ENCODE peak calls at places on chromosomes 16 and 17, in eight cellular contexts. B is K562, W is adrenal gland, X is WERI-Rb-1, E is PC-3, Q is GM23248, L is neural progenitor cell, P is AG10803. V is an unnamed sample.

GRCh38 chr17:58338907-58339774 is 10.5 kb upstream of the TSPOAP1 start:
- DNase-seq in W (peak), B (peak), Q (peak), E (no peak), X (peak), L (peak), P (peak), V (no peak)

GRCh38 chr17:82175951-82176350 is 36.7 kb downstream of the CCDC57 start:
- DNase-seq in X (no peak), Q (no peak), B (no peak), E (no peak), P (no peak), W (no peak), L (no peak), V (no peak)

GRCh38 chr16:66295191-66295590 is 71.3 kb upstream of the CDH5 start:
- DNase-seq in E (no peak), P (no peak), Q (no peak), W (no peak), L (no peak), X (no peak), B (no peak), V (no peak)

GRCh38 chr17:78589031-78589675 is 12.0 kb upstream of the DNAH17 start:
- DNase-seq in X (no peak), W (no peak), Q (no peak), L (no peak), P (no peak), E (no peak), B (no peak), V (no peak)

GRCh38 chr16:85608515-85608885 is 4.6 kb upstream of the GSE1 start:
- DNase-seq in P (no peak), W (no peak), E (no peak), B (no peak), L (no peak), Q (no peak), X (no peak), V (no peak)

GRCh38 chr17:64092952-64093451 is 36.9 kb downstream of the ERN1 start:
- DNase-seq in E (no peak), B (no peak), W (no peak), X (peak), P (no peak), L (no peak), Q (no peak), V (no peak)

GRCh38 chr17:59812139-59812538 is 80.6 kb downstream of the TUBD1 start:
- DNase-seq in B (no peak), P (no peak), X (no peak), W (no peak), Q (no peak), E (no peak), L (no peak), V (no peak)

GRCh38 chr17:10325036-10325435 is 47.8 kb downstream of the MYH13 start:
- DNase-seq in B (no peak), P (no peak), X (no peak), W (no peak), E (no peak), Q (peak), L (no peak), V (no peak)

GRCh38 chr17:42568341-42569111 is 1.6 kb downstream of the MLX start:
- DNase-seq in B (no peak), W (no peak), X (no peak), Q (no peak), P (no peak), L (no peak), E (no peak), V (no peak)

GRCh38 chr16:27242868-27243590 is 25.5 kb downstream of the NSMCE1 start:
- DNase-seq in X (no peak), Q (peak), B (no peak), W (peak), E (peak), L (peak), P (peak), V (no peak)

GRCh38 chr17:76700627-76701470 is 9.9 kb downstream of the MXRA7 start:
- DNase-seq in W (peak), P (peak), Q (peak), L (peak), B (no peak), X (peak), E (no peak), V (peak)

GRCh38 chr17:73064084-73064938 is 28.2 kb downstream of the SLC39A11 start:
- DNase-seq in B (no peak), X (peak), E (no peak), W (no peak), L (peak), Q (no peak), P (no peak), V (no peak)

GRCh38 chr17:32519769-32520701 is 33.2 kb downstream of the CDK5R1 start:
- DNase-seq in P (peak), W (peak), L (peak), Q (peak), E (no peak), B (no peak), X (peak), V (no peak)

GRCh38 chr16:80274576-80275191 is 266.1 kb upstream of the DYNLRB2 start:
- DNase-seq in Q (peak), E (no peak), B (no peak), P (peak), L (peak), W (no peak), X (no peak), V (no peak)

GRCh38 chr16:74607310-74607966 is 524 bp upstream of the GLG1 start:
- DNase-seq in E (no peak), W (no peak), P (no peak), Q (no peak), B (no peak), X (no peak), L (no peak), V (no peak)

GRCh38 chr17:17072546-17072945 is 30.3 kb downstream of the MPRIP start:
- DNase-seq in L (no peak), B (no peak), E (no peak), W (no peak), P (no peak), Q (no peak), X (no peak), V (no peak)

GRCh38 chr17:57747221-57748017 is 2.3 kb upstream of the CCDC182 start:
- DNase-seq in L (peak), Q (peak), X (peak), P (peak), E (peak), W (peak), B (peak), V (peak)

GRCh38 chr17:81902653-81903414 is 796 bp downstream of the NPB start:
- DNase-seq in P (no peak), B (peak), Q (no peak), E (no peak), L (peak), X (no peak), W (no peak), V (no peak)

GRCh38 chr17:56902350-56902749 is 11.5 kb downstream of the TRIM25 start:
- DNase-seq in L (no peak), P (peak), E (peak), X (no peak), W (no peak), Q (peak), B (no peak), V (no peak)

GRCh38 chr17:54876656-54877195 is 23.9 kb upstream of the TOM1L1 start:
- DNase-seq in P (no peak), E (no peak), B (no peak), Q (no peak), W (no peak), X (no peak), L (no peak), V (no peak)

DNA sequence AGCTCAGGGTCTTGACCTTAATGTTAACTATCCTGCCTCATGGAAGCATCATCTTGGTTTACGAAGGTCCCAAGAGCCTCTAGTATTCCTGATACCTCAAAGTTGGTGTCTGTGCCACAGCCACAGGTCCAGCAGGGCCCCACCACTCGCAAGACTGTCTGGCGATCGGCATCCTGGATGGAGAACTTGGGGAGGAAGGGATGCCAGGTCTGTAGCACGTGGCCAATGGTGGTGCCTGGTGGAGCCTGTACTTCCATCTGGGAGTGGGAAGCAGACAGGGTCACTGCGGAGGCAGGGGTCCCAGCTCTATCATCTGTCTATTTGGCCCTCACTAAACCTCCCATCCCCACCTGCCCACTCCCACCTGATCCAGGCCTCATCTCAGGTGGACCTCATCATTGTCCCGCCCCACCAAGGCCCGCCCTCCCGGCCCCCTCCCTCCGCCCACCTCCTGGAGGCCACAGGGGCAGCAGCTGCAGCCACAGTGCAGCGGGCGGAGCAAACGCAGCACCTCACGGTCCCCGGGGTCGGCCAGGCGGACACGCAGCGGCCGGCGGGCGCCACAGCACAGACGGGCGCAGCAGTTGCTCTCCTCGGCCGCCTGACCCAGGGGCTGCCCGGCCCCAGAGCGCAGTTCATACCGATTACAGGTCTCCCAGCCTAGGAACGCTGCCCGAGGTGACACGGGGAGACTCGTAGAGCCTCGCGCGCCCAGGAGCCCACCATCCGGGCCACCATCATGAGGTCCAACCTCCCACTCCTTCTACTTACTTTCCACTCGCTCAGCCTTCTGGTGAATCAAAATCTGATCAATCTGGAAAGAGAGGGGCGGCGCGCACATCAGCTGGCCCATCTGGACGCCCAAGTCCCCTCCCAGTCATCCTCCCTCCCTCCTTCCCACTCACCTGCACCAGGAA is 1.4 kb downstream of the PLSCR3 start:
- DNase-seq in W (no peak), Q (no peak), B (no peak), E (no peak), X (no peak), L (peak), P (no peak), V (no peak)
- H3K4me3 ChIP-seq in W (no peak), Q (peak), B (peak), E (peak), X (no peak), L (peak), P (peak), V (peak)

DNA sequence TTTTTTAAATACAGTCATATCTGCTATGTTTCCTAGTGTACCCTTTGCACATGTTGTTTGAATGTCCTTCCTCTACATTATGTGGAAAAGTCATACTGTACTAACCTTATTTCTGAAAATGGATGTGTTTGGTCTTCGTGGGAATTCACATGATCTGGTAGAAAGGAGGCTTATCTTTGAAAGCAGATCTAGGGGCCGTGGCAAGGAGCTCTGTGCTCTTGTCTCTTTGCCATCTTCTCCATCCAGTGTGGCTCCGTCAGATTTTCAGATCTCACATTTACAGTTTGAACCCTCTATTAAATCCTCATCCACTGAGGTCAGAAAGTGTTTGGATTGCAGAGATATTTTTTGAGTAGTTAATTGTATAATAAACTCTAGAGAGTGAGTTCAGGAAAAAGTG is 32.9 kb downstream of the MAP2K4 start:
- DNase-seq in L (no peak), E (no peak), X (no peak), W (no peak), B (peak), P (no peak), Q (no peak), V (no peak)
- H3K4me3 ChIP-seq in L (no peak), E (no peak), X (no peak), W (no peak), B (no peak), P (no peak), Q (no peak), V (no peak)

DNA sequence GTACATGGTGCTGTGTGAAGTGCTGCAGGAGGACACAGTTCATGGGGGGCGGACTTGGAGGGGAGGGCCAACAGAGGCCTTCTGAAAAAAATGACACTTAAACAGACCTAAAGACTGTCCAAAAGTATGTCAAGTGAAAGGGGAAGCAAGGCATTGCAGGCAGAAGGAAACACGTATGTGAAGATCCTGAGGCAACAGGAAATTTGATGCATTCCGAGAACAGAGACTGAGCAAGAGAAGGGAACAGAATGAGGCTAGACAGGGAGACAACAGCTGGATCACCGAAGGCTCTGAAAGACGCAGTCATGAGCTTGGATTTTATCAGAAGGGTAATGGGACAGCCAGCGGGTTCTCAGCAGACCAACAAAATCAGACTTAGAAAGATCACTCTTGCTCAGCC is 1.1 kb downstream of the IFT20 start:
- DNase-seq in Q (peak), P (peak), B (no peak), W (no peak), L (no peak), E (no peak), X (no peak), V (no peak)
- H3K4me3 ChIP-seq in Q (peak), P (peak), B (peak), W (no peak), L (peak), E (peak), X (no peak), V (peak)

GRCh38 chr16:19662351-19662750 is 55.7 kb downstream of the KNOP1 start:
- DNase-seq in B (no peak), P (no peak), E (no peak), W (no peak), L (no peak), Q (no peak), X (no peak), V (no peak)

GRCh38 chr16:19657831-19658230 is 60.2 kb downstream of the KNOP1 start:
- DNase-seq in E (no peak), W (no peak), L (no peak), B (no peak), Q (no peak), P (no peak), X (no peak), V (no peak)

GRCh38 chr16:19659554-19659953 is 58.5 kb downstream of the KNOP1 start:
- DNase-seq in X (no peak), Q (no peak), E (no peak), L (no peak), W (no peak), P (no peak), B (no peak), V (no peak)

GRCh38 chr16:19664166-19664565 is 53.9 kb downstream of the KNOP1 start:
- DNase-seq in P (no peak), B (no peak), X (no peak), Q (no peak), E (no peak), L (no peak), W (no peak), V (no peak)

DNA sequence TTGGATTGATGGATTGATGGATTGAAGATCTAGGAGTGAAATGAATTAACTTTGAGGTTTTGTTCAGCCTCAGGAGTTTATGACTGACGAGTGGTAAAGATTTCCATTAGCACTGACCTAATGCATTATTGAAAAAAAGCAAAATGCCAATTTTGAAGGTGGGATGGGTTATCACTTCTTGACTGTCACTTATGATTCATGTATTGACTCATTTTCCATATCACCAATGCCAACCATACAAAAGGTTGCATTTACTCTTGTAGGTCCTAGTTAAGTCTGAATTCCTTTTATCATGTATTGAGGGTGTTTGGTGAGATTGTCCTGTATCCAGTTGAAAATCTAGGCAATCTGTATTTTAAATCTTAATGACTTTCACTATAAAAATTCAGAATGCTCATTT is 57.6 kb downstream of the KNOP1 start:
- DNase-seq in L (no peak), X (no peak), B (no peak), E (peak), W (no peak), Q (no peak), P (no peak), V (no peak)
- H3K4me3 ChIP-seq in L (no peak), X (no peak), B (no peak), E (no peak), W (no peak), Q (no peak), P (no peak), V (no peak)

DNA sequence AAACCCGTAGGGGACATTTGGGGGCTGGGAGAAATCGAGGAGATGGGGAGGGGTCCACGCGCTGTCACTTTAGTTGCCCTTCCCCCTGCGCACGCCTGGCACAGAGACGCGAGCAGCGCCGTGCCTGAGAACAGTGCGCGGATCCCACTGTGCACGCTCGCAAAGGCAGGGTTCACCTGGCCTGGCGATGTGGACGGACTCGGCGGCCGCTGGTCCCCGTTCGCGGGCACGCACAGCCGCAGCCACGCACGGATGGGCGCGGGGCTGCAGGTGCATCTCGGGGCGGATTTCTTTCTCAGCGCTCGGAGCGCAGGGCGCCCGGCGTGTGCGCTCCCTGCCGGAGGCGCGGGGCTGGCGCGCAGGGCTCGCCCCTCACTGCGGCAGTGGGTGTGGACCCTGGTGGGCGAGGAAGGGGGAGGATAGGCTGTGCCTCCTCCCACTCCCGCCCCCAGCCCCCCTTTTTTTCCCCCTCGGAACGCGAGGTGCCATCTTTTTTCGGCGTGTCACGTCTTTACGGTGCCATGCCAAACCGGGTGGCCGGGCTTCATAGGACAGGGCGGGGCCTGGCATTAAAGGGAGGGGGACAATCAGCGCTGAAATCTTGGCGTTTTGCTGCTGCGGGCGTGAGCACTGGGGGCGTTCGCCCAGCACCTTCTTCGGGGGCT is 1.1 kb downstream of the MAPT start:
- DNase-seq in P (no peak), X (peak), E (peak), B (no peak), Q (peak), L (peak), W (no peak), V (no peak)
- H3K4me3 ChIP-seq in P (peak), X (peak), E (peak), B (no peak), Q (peak), L (peak), W (no peak), V (peak)

GRCh38 chr17:14125518-14126125 is 56.3 kb downstream of the COX10 start:
- DNase-seq in L (no peak), X (no peak), W (no peak), B (no peak), E (no peak), Q (no peak), P (no peak), V (no peak)
- H3K4me3 ChIP-seq in L (no peak), X (no peak), W (no peak), B (no peak), E (no peak), Q (no peak), P (peak), V (no peak)

GRCh38 chr16:14486520-14487303 is 143.3 kb downstream of the PARN start:
- DNase-seq in E (peak), Q (peak), P (peak), W (peak), L (peak), B (peak), X (peak), V (peak)
- H3K4me3 ChIP-seq in E (peak), Q (peak), P (peak), W (no peak), L (no peak), B (peak), X (no peak), V (no peak)

GRCh38 chr16:77785365-77785764 is 3.0 kb upstream of the VAT1L start:
- DNase-seq in W (no peak), L (no peak), B (no peak), X (no peak), P (no peak), Q (no peak), E (no peak), V (no peak)

GRCh38 chr16:77786448-77786847 is 1.9 kb upstream of the VAT1L start:
- DNase-seq in X (no peak), Q (no peak), E (no peak), L (no peak), P (no peak), B (no peak), W (no peak), V (no peak)

GRCh38 chr16:77788196-77789084 is at the start of gene VAT1L:
- DNase-seq in B (no peak), X (peak), W (peak), P (peak), E (no peak), L (peak), Q (peak), V (no peak)

GRCh38 chr16:77789085-77789611 is 784 bp downstream of the VAT1L start:
- DNase-seq in X (peak), P (no peak), W (no peak), B (no peak), E (no peak), L (peak), Q (peak), V (no peak)

DNA sequence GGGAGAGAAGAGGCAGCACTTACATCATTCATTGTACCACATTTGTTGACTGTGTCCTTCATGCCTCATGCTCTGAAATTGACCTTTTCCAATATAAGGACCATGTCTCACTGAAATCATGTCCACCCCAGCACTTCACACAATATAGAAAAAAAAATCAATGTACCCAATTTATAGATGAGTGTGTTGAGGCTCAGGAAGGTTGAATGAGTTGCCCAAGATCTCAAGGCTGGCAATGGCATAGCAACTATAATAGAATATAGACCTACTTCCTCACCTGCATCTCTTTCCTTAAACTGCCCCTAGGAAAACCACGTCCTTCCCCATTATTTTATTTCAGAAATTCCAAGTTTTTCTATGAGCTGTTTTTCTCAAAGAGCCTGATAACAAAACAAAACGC is 912 bp upstream of the VAT1L start:
- DNase-seq in P (no peak), W (no peak), Q (no peak), X (no peak), B (no peak), L (no peak), E (no peak), V (no peak)
- H3K4me3 ChIP-seq in P (no peak), W (no peak), Q (no peak), X (no peak), B (no peak), L (peak), E (no peak), V (no peak)